ENCODE peak calls at places on chromosome 7, in seven cellular contexts. I is IMR-90, E is H9, B is mesenchymal stem cell, O is mesendoderm, Q is H1, S is trophoblast cell. K is an unnamed sample.
A peak's percentile ranks its signal among the peaks of the same experiment; 100 is the strongest.

GRCh38 chr7:104089622-104090021 is 100.2 kb upstream of the RELN start:
- DNase-seq in I (no peak), E (no peak), B (no peak), O (no peak), Q (no peak), S (no peak), K (peak; percentile 43)

GRCh38 chr7:155809947-155810606 is 2.2 kb downstream of the SHH start:
- DNase-seq in I (no peak), E (no peak), B (no peak), O (no peak), Q (no peak), S (no peak), K (no peak)

GRCh38 chr7:140230517-140230861 is 53.7 kb upstream of the KDM7A start:
- DNase-seq in I (no peak), E (no peak), B (no peak), O (no peak), Q (no peak), S (peak; percentile 21), K (peak; percentile 4)

GRCh38 chr7:142808802-142809583 is 38.2 kb downstream of the PRSS2 start:
- DNase-seq in I (peak; percentile 7), E (no peak), B (peak; percentile 27), O (no peak), Q (no peak), S (no peak), K (no peak)

GRCh38 chr7:5629941-5630340 is 151.5 kb downstream of the RNF216 start:
- DNase-seq in I (peak; percentile 74), E (no peak), B (peak; percentile 89), O (peak; percentile 73), Q (peak; percentile 46), S (peak; percentile 60), K (no peak)

GRCh38 chr7:124322561-124322960 is 289.7 kb upstream of the TMEM229A start:
- DNase-seq in I (peak; percentile 17), E (no peak), B (no peak), O (no peak), Q (no peak), S (peak; percentile 34), K (no peak)

GRCh38 chr7:50953303-50953702 is 170.6 kb upstream of the GRB10 start:
- DNase-seq in I (no peak), E (no peak), B (peak; percentile 35), O (no peak), Q (no peak), S (peak; percentile 92), K (no peak)

GRCh38 chr7:100396421-100396982 is 23.2 kb downstream of the PILRA start:
- DNase-seq in I (no peak), E (no peak), B (no peak), O (no peak), Q (no peak), S (peak; percentile 21), K (no peak)

GRCh38 chr7:7647495-7648036 is 7.0 kb downstream of the UMAD1 start:
- DNase-seq in I (no peak), E (no peak), B (no peak), O (no peak), Q (no peak), S (no peak), K (no peak)

GRCh38 chr7:157684596-157685429 is 348.0 kb downstream of the DNAJB6 start:
- DNase-seq in I (no peak), E (no peak), B (no peak), O (no peak), Q (peak; percentile 78), S (no peak), K (peak; percentile 71)

GRCh38 chr7:134480730-134481129 is 21.8 kb upstream of the AKR1B1 start:
- DNase-seq in I (peak; percentile 35), E (peak; percentile 42), B (peak; percentile 71), O (peak; percentile 94), Q (no peak), S (peak; percentile 75), K (no peak)

GRCh38 chr7:155919400-155920067 is 107.3 kb upstream of the SHH start:
- DNase-seq in I (no peak), E (no peak), B (no peak), O (no peak), Q (no peak), S (no peak), K (no peak)

GRCh38 chr7:129702316-129702715 is 90.8 kb downstream of the NRF1 start:
- DNase-seq in I (peak; percentile 63), E (no peak), B (no peak), O (no peak), Q (no peak), S (no peak), K (no peak)

GRCh38 chr7:118583651-118584050 is 359.1 kb downstream of the ANKRD7 start:
- DNase-seq in I (no peak), E (no peak), B (no peak), O (no peak), Q (no peak), S (no peak), K (no peak)

GRCh38 chr7:102872460-102872859 is 40.3 kb upstream of the LRRC17 start:
- DNase-seq in I (peak; percentile 98), E (no peak), B (peak; percentile 98), O (no peak), Q (no peak), S (peak; percentile 52), K (no peak)

GRCh38 chr7:47271749-47272148 is 310.2 kb downstream of the TNS3 start:
- DNase-seq in I (no peak), E (no peak), B (no peak), O (no peak), Q (no peak), S (no peak), K (no peak)

GRCh38 chr7:88226886-88227516 is 7.2 kb upstream of the SRI start:
- DNase-seq in I (peak; percentile 80), E (no peak), B (peak; percentile 31), O (peak; percentile 2), Q (no peak), S (peak; percentile 97), K (no peak)

GRCh38 chr7:80047856-80048459 is 86.7 kb upstream of the GNAI1 start:
- DNase-seq in I (peak; percentile 34), E (no peak), B (peak; percentile 28), O (no peak), Q (no peak), S (no peak), K (no peak)

GRCh38 chr7:49852619-49853462 is 79.4 kb downstream of the VWC2 start:
- DNase-seq in I (peak; percentile 12), E (peak; percentile 70), B (peak; percentile 9), O (peak; percentile 85), Q (peak; percentile 75), S (peak; percentile 76), K (peak; percentile 75)

GRCh38 chr7:75808106-75808505 is 5.5 kb downstream of the CCL24 start:
- DNase-seq in I (no peak), E (no peak), B (no peak), O (no peak), Q (no peak), S (no peak), K (no peak)

DNA sequence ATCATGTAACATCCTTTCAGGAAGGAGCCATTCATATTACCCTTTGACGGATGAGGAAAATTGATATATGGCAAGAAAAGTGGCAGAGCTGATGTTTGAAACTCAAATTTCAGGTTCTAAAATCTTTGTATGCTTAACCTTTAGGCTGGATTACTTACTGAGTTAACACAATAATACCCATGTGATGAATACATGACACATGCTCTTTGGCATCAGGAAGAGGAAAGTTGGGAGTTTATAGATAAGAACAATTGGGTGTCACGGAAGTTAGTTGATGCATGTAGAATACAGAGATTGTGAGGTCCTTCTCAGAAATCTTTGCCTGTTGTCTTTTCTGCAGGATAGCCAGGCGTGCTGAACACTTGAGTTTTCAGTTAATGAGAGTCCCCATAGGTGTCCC is 572.1 kb upstream of the POM121L12 start:
- DNase-seq in I (no peak), E (no peak), B (no peak), O (no peak), Q (no peak), S (no peak), K (no peak)
- H2AK5ac ChIP-seq in I (no peak overlapping the region), E (no peak overlapping the region), B (no peak overlapping the region), O (no peak overlapping the region), Q (no peak overlapping the region), S (no peak overlapping the region), K (no peak overlapping the region)

DNA sequence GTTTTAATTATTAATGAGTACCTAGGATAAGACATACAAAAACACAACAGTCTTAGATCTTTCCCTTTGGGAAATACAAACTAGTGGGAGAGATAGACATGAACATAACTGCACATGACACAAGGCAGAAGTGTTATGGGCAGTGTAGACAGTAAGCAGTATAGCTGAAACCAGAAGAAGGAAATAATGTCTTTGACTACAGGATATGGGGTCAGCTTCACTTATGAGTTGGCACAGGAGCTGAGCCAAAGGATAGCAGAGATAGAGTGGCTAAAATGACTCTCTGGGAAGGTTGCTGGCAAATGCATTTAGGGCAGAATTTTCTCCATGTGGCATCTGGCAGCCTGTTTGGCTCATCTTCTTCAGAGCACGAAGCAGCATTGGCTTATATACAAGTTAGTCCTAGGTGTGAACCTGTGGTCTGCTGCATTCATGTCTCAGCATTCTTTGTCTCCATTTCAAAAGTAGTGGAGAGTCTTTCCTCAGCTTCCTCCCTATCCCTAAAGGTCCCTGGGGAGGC is 60.3 kb upstream of the FEZF1 start:
- DNase-seq in I (no peak), E (no peak), B (no peak), O (no peak), Q (no peak), S (no peak), K (no peak)
- H2BK120ac ChIP-seq in I (no peak overlapping the region), E (no peak overlapping the region), B (no peak overlapping the region), O (no peak overlapping the region), Q (no peak overlapping the region), S (no peak overlapping the region), K (no peak overlapping the region)

DNA sequence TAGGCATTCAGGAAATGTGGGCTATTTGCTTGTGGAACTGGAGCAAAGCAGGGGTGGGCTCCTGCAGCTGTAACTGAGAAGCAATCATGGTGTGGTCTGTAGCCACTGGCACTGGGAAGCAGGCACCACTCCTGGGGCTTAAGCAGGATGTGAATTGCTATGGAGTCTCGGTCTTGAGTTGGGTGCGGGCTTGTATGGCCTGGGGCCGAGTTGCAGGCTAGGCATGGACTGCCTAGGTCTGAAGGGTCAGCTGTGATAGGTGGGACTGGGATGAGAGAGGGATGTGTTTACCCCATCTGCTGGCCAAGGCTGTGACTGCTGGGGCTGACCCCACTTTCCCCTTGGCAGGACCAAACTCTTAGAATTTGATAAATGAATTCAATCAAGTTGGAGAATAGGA is 43.0 kb downstream of the ADCY1 start:
- DNase-seq in I (no peak), E (peak; percentile 79), B (no peak), O (peak; percentile 75), Q (no peak), S (no peak), K (no peak)
- H2AK5ac ChIP-seq in I (no peak overlapping the region), E (no peak overlapping the region), B (no peak overlapping the region), O (no peak overlapping the region), Q (peak overlapping the region; percentile 24), S (no peak overlapping the region), K (no peak overlapping the region)

GRCh38 chr7:93856319-93856718 is 34.2 kb downstream of the TFPI2 start:
- DNase-seq in I (peak; percentile 0), E (no peak), B (no peak), O (no peak), Q (no peak), S (no peak), K (no peak)

GRCh38 chr7:93854480-93854879 is 36.1 kb downstream of the TFPI2 start:
- DNase-seq in I (no peak), E (no peak), B (no peak), O (no peak), Q (no peak), S (no peak), K (no peak)

DNA sequence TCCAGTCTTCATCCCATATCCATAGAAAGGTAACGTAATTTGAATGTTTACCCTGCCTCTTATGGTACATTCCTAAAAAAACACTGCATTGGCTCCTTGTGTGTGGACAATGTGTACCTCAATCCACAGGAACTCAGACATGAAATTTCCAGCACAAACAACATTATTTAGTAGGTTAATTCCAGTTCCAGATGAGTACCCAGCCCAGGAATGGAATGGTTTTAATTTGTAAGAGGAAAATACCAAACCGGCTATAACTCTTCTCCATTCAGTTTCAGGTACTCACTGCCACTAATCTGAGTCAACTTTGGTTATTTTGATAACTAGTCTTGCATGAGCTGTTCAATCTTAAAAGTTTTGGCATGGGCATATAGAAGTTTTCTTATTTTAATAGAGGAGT is 39.0 kb downstream of the TFPI2 start:
- DNase-seq in I (peak; percentile 1), E (no peak), B (no peak), O (no peak), Q (no peak), S (no peak), K (no peak)
- H2BK120ac ChIP-seq in I (no peak overlapping the region), E (no peak overlapping the region), B (no peak overlapping the region), O (no peak overlapping the region), Q (no peak overlapping the region), S (no peak overlapping the region), K (no peak overlapping the region)

K was measured in neuronal stem cell.